ENCODE peak calls at places on chromosomes 16 and 17, in four cellular contexts. One of them, this sample, is unnamed.
A peak's percentile ranks its signal among the peaks of the same experiment; 100 is the strongest.

GRCh38 chr17:81580481-81580880 is 28.3 kb upstream of the FAAP100 start:
- DNase-seq in GM23338: no peak
- DNase-seq in hepatocyte: no peak
- DNase-seq in A549: no peak
- DNase-seq in this sample: no peak

GRCh38 chr17:69967910-69968411 is 107.1 kb upstream of the KCNJ16 start:
- DNase-seq in hepatocyte: no peak
- DNase-seq in A549: no peak
- DNase-seq in GM23338: no peak
- DNase-seq in this sample: no peak

GRCh38 chr17:76271669-76272540 is 6.8 kb downstream of the UBALD2 start:
- DNase-seq in A549: no peak
- DNase-seq in hepatocyte: no peak
- DNase-seq in GM23338: peak; percentile 70
- DNase-seq in this sample: no peak

GRCh38 chr17:61460796-61461585 is 8.8 kb downstream of the TBX4 start:
- DNase-seq in GM23338: no peak
- DNase-seq in A549: no peak
- DNase-seq in hepatocyte: peak; percentile 68
- DNase-seq in this sample: no peak

GRCh38 chr17:4554441-4554996 is 665 bp downstream of the MYBBP1A start:
- DNase-seq in GM23338: no peak
- DNase-seq in A549: no peak
- DNase-seq in hepatocyte: no peak
- DNase-seq in this sample: no peak

GRCh38 chr16:53502331-53503269 is at the start of gene AKTIP:
- DNase-seq in GM23338: peak; percentile 74
- DNase-seq in A549: no peak
- DNase-seq in hepatocyte: peak; percentile 80
- DNase-seq in this sample: no peak

GRCh38 chr16:70726869-70727494 is 41.1 kb upstream of the MTSS2 start:
- DNase-seq in hepatocyte: no peak
- DNase-seq in A549: no peak
- DNase-seq in GM23338: no peak
- DNase-seq in this sample: no peak

GRCh38 chr16:56985288-56985961 is 3.9 kb upstream of the NLRC5 start:
- DNase-seq in GM23338: no peak
- DNase-seq in A549: peak; percentile 89
- DNase-seq in hepatocyte: peak; percentile 73
- DNase-seq in this sample: peak; percentile 90

GRCh38 chr16:29744541-29745101 is 1.2 kb downstream of the C16orf54 start:
- DNase-seq in GM23338: peak; percentile 33
- DNase-seq in A549: no peak
- DNase-seq in hepatocyte: no peak
- DNase-seq in this sample: no peak

GRCh38 chr16:76265434-76266045 is 11.7 kb upstream of the CNTNAP4 start:
- DNase-seq in A549: peak; percentile 3
- DNase-seq in hepatocyte: peak; percentile 31
- DNase-seq in GM23338: peak; percentile 87
- DNase-seq in this sample: peak; percentile 52

GRCh38 chr17:61522088-61522487 is 68.9 kb downstream of the NACA2 start:
- DNase-seq in GM23338: no peak
- DNase-seq in A549: no peak
- DNase-seq in hepatocyte: no peak
- DNase-seq in this sample: no peak

GRCh38 chr17:51036084-51036483 is 84.6 kb downstream of the SPAG9 start:
- DNase-seq in A549: no peak
- DNase-seq in hepatocyte: no peak
- DNase-seq in GM23338: no peak
- DNase-seq in this sample: no peak

GRCh38 chr16:4828567-4829320 is 18.3 kb downstream of the GLYR1 start:
- DNase-seq in A549: no peak
- DNase-seq in GM23338: no peak
- DNase-seq in hepatocyte: no peak
- DNase-seq in this sample: no peak

GRCh38 chr17:10233157-10233556 is 34.8 kb upstream of the GAS7 start:
- DNase-seq in GM23338: no peak
- DNase-seq in hepatocyte: no peak
- DNase-seq in A549: no peak
- DNase-seq in this sample: no peak

GRCh38 chr17:81926451-81927144 is 937 bp downstream of the MAFG start:
- DNase-seq in GM23338: peak; percentile 79
- DNase-seq in A549: peak; percentile 92
- DNase-seq in hepatocyte: peak; percentile 91
- DNase-seq in this sample: peak; percentile 70

GRCh38 chr17:30393911-30394867 is 15.5 kb downstream of the CPD start:
- DNase-seq in GM23338: no peak
- DNase-seq in hepatocyte: no peak
- DNase-seq in A549: no peak
- DNase-seq in this sample: no peak

GRCh38 chr17:35051183-35051578 is 12.3 kb downstream of the RFFL start:
- DNase-seq in A549: no peak
- DNase-seq in hepatocyte: no peak
- DNase-seq in GM23338: no peak
- DNase-seq in this sample: no peak

GRCh38 chr17:62067165-62068145 is 2.4 kb upstream of the MED13 start:
- DNase-seq in A549: no peak
- DNase-seq in hepatocyte: no peak
- DNase-seq in GM23338: peak; percentile 66
- DNase-seq in this sample: no peak

GRCh38 chr17:34059423-34060220 is 195.5 kb upstream of the CCL2 start:
- DNase-seq in GM23338: no peak
- DNase-seq in A549: no peak
- DNase-seq in hepatocyte: no peak
- DNase-seq in this sample: no peak

GRCh38 chr16:6018848-6019489 is 921.4 kb upstream of the EEF2KMT start:
- DNase-seq in GM23338: peak; percentile 42
- DNase-seq in hepatocyte: peak; percentile 9
- DNase-seq in A549: no peak
- DNase-seq in this sample: no peak

GRCh38 chr16:57284206-57284951 is at the start of gene PLLP:
- DNase-seq in GM23338: peak; percentile 68
- DNase-seq in A549: peak; percentile 69
- DNase-seq in hepatocyte: peak; percentile 80
- DNase-seq in this sample: peak; percentile 37

GRCh38 chr16:58639836-58640235 is 10.2 kb upstream of the CNOT1 start:
- DNase-seq in A549: no peak
- DNase-seq in GM23338: no peak
- DNase-seq in hepatocyte: no peak
- DNase-seq in this sample: no peak

GRCh38 chr16:66205287-66206167 is 161.0 kb upstream of the CDH5 start:
- DNase-seq in A549: no peak
- DNase-seq in hepatocyte: no peak
- DNase-seq in GM23338: no peak
- DNase-seq in this sample: peak; percentile 55

GRCh38 chr17:61452301-61453290 is at the start of gene TBX4:
- DNase-seq in hepatocyte: peak; percentile 75
- DNase-seq in A549: no peak
- DNase-seq in GM23338: peak; percentile 76
- DNase-seq in this sample: no peak

GRCh38 chr16:13099822-13100221 is 198.4 kb downstream of the SHISA9 start:
- DNase-seq in GM23338: peak; percentile 76
- DNase-seq in A549: no peak
- DNase-seq in hepatocyte: no peak
- DNase-seq in this sample: no peak

GRCh38 chr17:50558581-50558954 is 1.9 kb upstream of the CACNA1G start:
- DNase-seq in GM23338: no peak
- DNase-seq in A549: no peak
- DNase-seq in hepatocyte: no peak
- DNase-seq in this sample: no peak

GRCh38 chr17:67711916-67712315 is 5.8 kb upstream of the NOL11 start:
- DNase-seq in A549: no peak
- DNase-seq in hepatocyte: no peak
- DNase-seq in GM23338: no peak
- DNase-seq in this sample: no peak

GRCh38 chr17:50677851-50678375 is 29.8 kb downstream of the ANKRD40 start:
- DNase-seq in A549: no peak
- DNase-seq in GM23338: no peak
- DNase-seq in hepatocyte: no peak
- DNase-seq in this sample: no peak

GRCh38 chr17:74123350-74123749 is 80.1 kb upstream of the RPL38 start:
- DNase-seq in GM23338: no peak
- DNase-seq in A549: no peak
- DNase-seq in hepatocyte: no peak
- DNase-seq in this sample: no peak

GRCh38 chr16:1287982-1288670 is 21.3 kb upstream of the UBE2I start:
- DNase-seq in A549: no peak
- DNase-seq in GM23338: no peak
- DNase-seq in hepatocyte: no peak
- DNase-seq in this sample: no peak

GRCh38 chr16:1530883-1531637 is 2.4 kb upstream of the TMEM204 start:
- DNase-seq in hepatocyte: peak; percentile 69
- DNase-seq in A549: no peak
- DNase-seq in GM23338: no peak
- DNase-seq in this sample: no peak

GRCh38 chr17:32494621-32495346 is 8.0 kb downstream of the CDK5R1 start:
- DNase-seq in hepatocyte: no peak
- DNase-seq in GM23338: no peak
- DNase-seq in A549: no peak
- DNase-seq in this sample: no peak

GRCh38 chr17:32498362-32498761 is 11.6 kb downstream of the CDK5R1 start:
- DNase-seq in GM23338: peak; percentile 71
- DNase-seq in A549: no peak
- DNase-seq in hepatocyte: no peak
- DNase-seq in this sample: no peak

GRCh38 chr17:32495347-32496253 is 8.8 kb downstream of the CDK5R1 start:
- DNase-seq in GM23338: no peak
- DNase-seq in A549: no peak
- DNase-seq in hepatocyte: no peak
- DNase-seq in this sample: no peak

GRCh38 chr17:32496348-32497078 is 9.7 kb downstream of the CDK5R1 start:
- DNase-seq in GM23338: no peak
- DNase-seq in A549: no peak
- DNase-seq in hepatocyte: no peak
- DNase-seq in this sample: peak; percentile 77

GRCh38 chr17:32497431-32498205 is 10.8 kb downstream of the CDK5R1 start:
- DNase-seq in A549: no peak
- DNase-seq in GM23338: peak; percentile 40
- DNase-seq in hepatocyte: no peak
- DNase-seq in this sample: peak; percentile 42
- TF ChIP-seq CTCF in A549: no peak
- TF ChIP-seq CTCF in GM23338: no peak
- TF ChIP-seq CTCF in hepatocyte: no peak
- TF ChIP-seq CTCF in this sample: no peak

GRCh38 chr17:80103061-80103481 is 1.7 kb downstream of the GAA start:
- DNase-seq in A549: no peak
- DNase-seq in GM23338: no peak
- DNase-seq in hepatocyte: no peak
- DNase-seq in this sample: peak; percentile 22

GRCh38 chr17:80099291-80100034 is 1.9 kb upstream of the GAA start:
- DNase-seq in GM23338: no peak
- DNase-seq in hepatocyte: peak; percentile 5
- DNase-seq in A549: no peak
- DNase-seq in this sample: no peak

GRCh38 chr17:80101946-80102706 is 745 bp downstream of the GAA start:
- DNase-seq in hepatocyte: peak; percentile 38
- DNase-seq in GM23338: peak; percentile 47
- DNase-seq in A549: peak; percentile 38
- DNase-seq in this sample: peak; percentile 8

GRCh38 chr17:80100035-80100323 is 1.4 kb upstream of the GAA start:
- DNase-seq in A549: no peak
- DNase-seq in hepatocyte: no peak
- DNase-seq in GM23338: no peak
- DNase-seq in this sample: no peak

DNA sequence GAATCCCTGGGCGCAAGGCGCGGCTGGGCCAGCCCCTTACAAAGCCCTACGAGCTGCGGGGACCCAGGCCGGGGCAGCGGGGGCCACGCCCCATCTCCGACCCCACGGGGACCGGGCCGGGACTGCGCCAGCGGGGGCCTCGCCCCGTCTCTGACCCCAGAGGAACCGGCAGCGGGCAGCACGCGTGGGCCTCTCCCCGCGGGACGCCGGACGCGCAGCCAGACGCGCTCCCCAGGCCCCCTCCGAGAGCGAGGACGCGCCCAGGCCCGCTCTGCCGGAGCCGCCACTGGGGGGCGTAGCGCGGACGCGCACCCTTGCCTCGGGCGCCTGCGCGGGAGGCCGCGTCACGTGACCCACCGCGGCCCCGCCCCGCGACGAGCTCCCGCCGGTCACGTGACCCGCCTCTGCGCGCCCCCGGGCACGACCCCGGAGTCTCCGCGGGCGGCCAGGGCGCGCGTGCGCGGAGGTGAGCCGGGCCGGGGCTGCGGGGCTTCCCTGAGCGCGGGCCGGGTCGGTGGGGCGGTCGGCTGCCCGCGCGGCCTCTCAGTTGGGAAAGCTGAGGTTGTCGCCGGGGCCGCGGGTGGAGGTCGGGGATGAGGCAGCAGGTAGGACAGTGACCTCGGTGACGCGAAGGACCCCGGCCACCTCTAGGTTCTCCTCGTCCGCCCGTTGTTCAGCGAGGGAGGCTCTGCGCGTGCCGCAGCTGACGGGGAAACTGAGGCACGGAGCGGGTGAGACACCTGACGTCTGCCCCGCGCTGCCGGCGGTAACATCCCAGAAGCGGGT is at the start of gene GAA:
- DNase-seq in GM23338: peak; percentile 87
- DNase-seq in A549: peak; percentile 91
- DNase-seq in hepatocyte: peak; percentile 95
- DNase-seq in this sample: peak; percentile 68
- TF ChIP-seq CTCF in GM23338: peak; percentile 55
- TF ChIP-seq CTCF in A549: peak; percentile 99
- TF ChIP-seq CTCF in hepatocyte: peak; percentile 69
- TF ChIP-seq CTCF in this sample: peak; percentile 69

DNA sequence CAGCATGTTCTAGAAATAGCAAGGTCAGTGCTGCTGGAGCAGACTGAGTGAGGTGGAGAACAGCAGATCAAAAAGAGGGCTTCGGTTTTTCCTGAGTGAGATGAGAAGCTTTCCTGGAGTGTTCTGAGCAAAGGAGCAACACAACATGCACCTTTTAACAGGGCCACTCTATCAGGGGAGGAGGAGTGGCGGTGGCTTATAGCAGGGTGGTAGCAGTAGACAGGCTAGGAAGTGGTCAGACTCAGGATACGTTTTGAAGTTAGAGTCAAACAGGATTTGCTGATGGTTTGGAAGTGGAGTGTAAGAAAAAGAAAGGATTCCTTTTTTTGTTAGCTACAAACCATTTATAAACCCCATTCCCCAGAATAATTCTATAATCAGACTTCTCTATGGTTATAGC is 12.5 kb downstream of the POLG2 start:
- DNase-seq in GM23338: no peak
- DNase-seq in hepatocyte: no peak
- DNase-seq in A549: no peak
- DNase-seq in this sample: no peak
- TF ChIP-seq CTCF in GM23338: no peak
- TF ChIP-seq CTCF in hepatocyte: no peak
- TF ChIP-seq CTCF in A549: no peak
- TF ChIP-seq CTCF in this sample: no peak

GRCh38 chr16:31880322-31880979 is 6.8 kb downstream of the ZNF267 start:
- DNase-seq in GM23338: no peak
- DNase-seq in hepatocyte: peak; percentile 38
- DNase-seq in A549: no peak
- DNase-seq in this sample: peak; percentile 64
- TF ChIP-seq CTCF in GM23338: no peak
- TF ChIP-seq CTCF in hepatocyte: no peak
- TF ChIP-seq CTCF in A549: no peak
- TF ChIP-seq CTCF in this sample: no peak

This sample was measured in MCF 10A.